ENCODE peak calls at places on chromosome 1, in six cellular contexts. G, V, L, R, J and O are unnamed samples.

GRCh38 chr1:206694151-206694550 is 9.4 kb downstream of the MAPKAPK2 start:
- DNase-seq in G (no peak), V (no peak), L (no peak), R (no peak), J (no peak), O (no peak)

GRCh38 chr1:12014141-12014981 is 4.9 kb upstream of the MIIP start:
- DNase-seq in G (peak), V (no peak), L (no peak), R (no peak), J (peak), O (peak)

GRCh38 chr1:90833497-90834087 is 116.5 kb upstream of the BARHL2 start:
- DNase-seq in G (no peak), V (no peak), L (no peak), R (no peak), J (no peak), O (no peak)

GRCh38 chr1:178627037-178627436 is 98.0 kb upstream of the RALGPS2 start:
- DNase-seq in G (no peak), V (no peak), L (no peak), R (no peak), J (no peak), O (no peak)

GRCh38 chr1:216523449-216524190 is 100.4 kb upstream of the USH2A start:
- DNase-seq in G (peak), V (no peak), L (no peak), R (no peak), J (peak), O (no peak)

GRCh38 chr1:30879126-30879786 is 29.3 kb downstream of the SDC3 start:
- DNase-seq in G (no peak), V (no peak), L (no peak), R (no peak), J (peak), O (no peak)

GRCh38 chr1:183330335-183330734 is 87.8 kb downstream of the NMNAT2 start:
- DNase-seq in G (no peak), V (no peak), L (no peak), R (no peak), J (no peak), O (no peak)

GRCh38 chr1:67429011-67429527 is 1.1 kb downstream of the SERBP1 start:
- DNase-seq in G (no peak), V (no peak), L (peak), R (no peak), J (peak), O (no peak)

GRCh38 chr1:67897270-67897949 is 64.1 kb upstream of the GNG12 start:
- DNase-seq in G (peak), V (no peak), L (no peak), R (no peak), J (peak), O (no peak)

GRCh38 chr1:32246888-32247273 is at the start of gene FAM167B:
- DNase-seq in G (peak), V (peak), L (no peak), R (no peak), J (peak), O (peak)

GRCh38 chr1:41650176-41650519 is 165.7 kb upstream of the EDN2 start:
- DNase-seq in G (peak), V (no peak), L (no peak), R (no peak), J (peak), O (no peak)

GRCh38 chr1:31241321-31241720 is 1.6 kb upstream of the NKAIN1 start:
- DNase-seq in G (no peak), V (no peak), L (no peak), R (no peak), J (no peak), O (no peak)

GRCh38 chr1:4960336-4960735 is 305.9 kb downstream of the AJAP1 start:
- DNase-seq in G (no peak), V (no peak), L (no peak), R (no peak), J (no peak), O (no peak)

GRCh38 chr1:2948751-2949680 is 72.3 kb upstream of the ACTRT2 start:
- DNase-seq in G (no peak), V (no peak), L (no peak), R (no peak), J (no peak), O (no peak)

GRCh38 chr1:13826591-13826990 is 126.6 kb downstream of the PRDM2 start:
- DNase-seq in G (no peak), V (no peak), L (no peak), R (no peak), J (no peak), O (no peak)

GRCh38 chr1:60847855-60848582 is 234.3 kb upstream of the NFIA start:
- DNase-seq in G (no peak), V (no peak), L (no peak), R (no peak), J (no peak), O (no peak)

GRCh38 chr1:204288061-204288588 is 71.6 kb downstream of the PLEKHA6 start:
- DNase-seq in G (no peak), V (peak), L (no peak), R (peak), J (peak), O (peak)

GRCh38 chr1:22739648-22740385 is 29.2 kb downstream of the EPHB2 start:
- DNase-seq in G (peak), V (peak), L (no peak), R (no peak), J (peak), O (peak)

GRCh38 chr1:161038523-161039153 is at the start of gene TSTD1:
- DNase-seq in G (no peak), V (peak), L (peak), R (no peak), J (no peak), O (peak)

GRCh38 chr1:205543351-205544305 is 39.2 kb downstream of the CDK18 start:
- DNase-seq in G (peak), V (peak), L (no peak), R (no peak), J (peak), O (peak)

GRCh38 chr1:36924282-36924791 is 110.0 kb downstream of the GRIK3 start:
- DNase-seq in G (peak), V (no peak), L (no peak), R (no peak), J (peak), O (peak)

GRCh38 chr1:168139070-168139469 is 2.3 kb upstream of the GPR161 start:
- DNase-seq in G (no peak), V (no peak), L (no peak), R (no peak), J (no peak), O (no peak)

GRCh38 chr1:67580671-67581403 is 104.2 kb upstream of the GADD45A start:
- DNase-seq in G (no peak), V (no peak), L (no peak), R (no peak), J (no peak), O (no peak)

GRCh38 chr1:111542187-111542586 is 38.8 kb upstream of the ADORA3 start:
- DNase-seq in G (no peak), V (no peak), L (no peak), R (no peak), J (no peak), O (no peak)